ENCODE peak calls at places on chromosomes 7 and 10, in ten cellular contexts. One of them, this sample, is unnamed.

GRCh38 chr10:86721232-86721631 is 35.2 kb upstream of the BMPR1A start:
- DNase-seq in SK-N-SH: no peak
- DNase-seq in K562: no peak
- DNase-seq in neuronal stem cell: no peak
- DNase-seq in PC-9: no peak
- DNase-seq in Karpas-422: no peak
- DNase-seq in PC-3: no peak
- DNase-seq in OCI-LY7: no peak
- DNase-seq in HCT116: no peak
- DNase-seq in GM23248: no peak
- DNase-seq in this sample: no peak

GRCh38 chr10:78267070-78267469 is 233.4 kb downstream of the RPS24 start:
- DNase-seq in K562: no peak
- DNase-seq in PC-3: no peak
- DNase-seq in HCT116: no peak
- DNase-seq in GM23248: no peak
- DNase-seq in OCI-LY7: no peak
- DNase-seq in PC-9: no peak
- DNase-seq in neuronal stem cell: no peak
- DNase-seq in SK-N-SH: peak; percentile 69
- DNase-seq in Karpas-422: no peak
- DNase-seq in this sample: no peak

GRCh38 chr7:90824386-90825307 is 228.5 kb downstream of the CDK14 start:
- DNase-seq in PC-9: no peak
- DNase-seq in OCI-LY7: no peak
- DNase-seq in GM23248: peak; percentile 91
- DNase-seq in PC-3: peak; percentile 97
- DNase-seq in neuronal stem cell: no peak
- DNase-seq in K562: no peak
- DNase-seq in Karpas-422: no peak
- DNase-seq in SK-N-SH: no peak
- DNase-seq in HCT116: no peak
- DNase-seq in this sample: no peak

GRCh38 chr10:119480667-119481066 is 61.9 kb downstream of the RGS10 start:
- DNase-seq in PC-3: no peak
- DNase-seq in OCI-LY7: no peak
- DNase-seq in PC-9: no peak
- DNase-seq in GM23248: peak; percentile 47
- DNase-seq in K562: no peak
- DNase-seq in neuronal stem cell: no peak
- DNase-seq in SK-N-SH: no peak
- DNase-seq in HCT116: no peak
- DNase-seq in Karpas-422: no peak
- DNase-seq in this sample: no peak

GRCh38 chr10:68223535-68224165 is 8.3 kb downstream of the ATOH7 start:
- DNase-seq in PC-3: peak; percentile 51
- DNase-seq in SK-N-SH: no peak
- DNase-seq in Karpas-422: peak; percentile 49
- DNase-seq in neuronal stem cell: no peak
- DNase-seq in OCI-LY7: peak; percentile 65
- DNase-seq in GM23248: no peak
- DNase-seq in PC-9: no peak
- DNase-seq in K562: no peak
- DNase-seq in HCT116: no peak
- DNase-seq in this sample: peak; percentile 13

GRCh38 chr7:12373580-12374263 is 29.9 kb downstream of the VWDE start:
- DNase-seq in HCT116: no peak
- DNase-seq in OCI-LY7: no peak
- DNase-seq in Karpas-422: no peak
- DNase-seq in K562: no peak
- DNase-seq in PC-3: no peak
- DNase-seq in SK-N-SH: no peak
- DNase-seq in neuronal stem cell: no peak
- DNase-seq in GM23248: no peak
- DNase-seq in PC-9: no peak
- DNase-seq in this sample: no peak

GRCh38 chr10:34524369-34525091 is 290.6 kb downstream of the PARD3 start:
- DNase-seq in neuronal stem cell: no peak
- DNase-seq in OCI-LY7: no peak
- DNase-seq in SK-N-SH: no peak
- DNase-seq in K562: no peak
- DNase-seq in Karpas-422: no peak
- DNase-seq in PC-9: no peak
- DNase-seq in HCT116: no peak
- DNase-seq in GM23248: no peak
- DNase-seq in PC-3: no peak
- DNase-seq in this sample: no peak

GRCh38 chr10:16803464-16803863 is 13.8 kb downstream of the RSU1 start:
- DNase-seq in PC-3: no peak
- DNase-seq in neuronal stem cell: no peak
- DNase-seq in HCT116: no peak
- DNase-seq in K562: no peak
- DNase-seq in OCI-LY7: no peak
- DNase-seq in SK-N-SH: no peak
- DNase-seq in GM23248: no peak
- DNase-seq in Karpas-422: no peak
- DNase-seq in PC-9: no peak
- DNase-seq in this sample: no peak

GRCh38 chr7:94393251-94393758 is 1.4 kb upstream of the COL1A2 start:
- DNase-seq in neuronal stem cell: peak; percentile 33
- DNase-seq in PC-3: no peak
- DNase-seq in SK-N-SH: no peak
- DNase-seq in Karpas-422: no peak
- DNase-seq in OCI-LY7: no peak
- DNase-seq in GM23248: peak; percentile 65
- DNase-seq in HCT116: no peak
- DNase-seq in PC-9: no peak
- DNase-seq in K562: no peak
- DNase-seq in this sample: no peak

GRCh38 chr7:94394399-94395140 is at the start of gene COL1A2:
- DNase-seq in SK-N-SH: peak; percentile 30
- DNase-seq in OCI-LY7: no peak
- DNase-seq in PC-3: peak; percentile 7
- DNase-seq in HCT116: no peak
- DNase-seq in GM23248: peak; percentile 99
- DNase-seq in Karpas-422: no peak
- DNase-seq in PC-9: no peak
- DNase-seq in K562: peak; percentile 16
- DNase-seq in neuronal stem cell: peak; percentile 63
- DNase-seq in this sample: no peak

GRCh38 chr7:94392391-94392782 is 2.3 kb upstream of the COL1A2 start:
- DNase-seq in neuronal stem cell: no peak
- DNase-seq in GM23248: peak; percentile 71
- DNase-seq in OCI-LY7: no peak
- DNase-seq in PC-9: no peak
- DNase-seq in K562: no peak
- DNase-seq in PC-3: no peak
- DNase-seq in Karpas-422: no peak
- DNase-seq in HCT116: no peak
- DNase-seq in SK-N-SH: no peak
- DNase-seq in this sample: no peak

GRCh38 chr7:94395141-94396041 is 696 bp downstream of the COL1A2 start:
- DNase-seq in HCT116: peak; percentile 59
- DNase-seq in Karpas-422: peak; percentile 87
- DNase-seq in PC-3: peak; percentile 80
- DNase-seq in PC-9: no peak
- DNase-seq in SK-N-SH: peak; percentile 76
- DNase-seq in OCI-LY7: peak; percentile 64
- DNase-seq in neuronal stem cell: peak; percentile 78
- DNase-seq in GM23248: peak; percentile 89
- DNase-seq in K562: peak; percentile 85
- DNase-seq in this sample: peak; percentile 21

DNA sequence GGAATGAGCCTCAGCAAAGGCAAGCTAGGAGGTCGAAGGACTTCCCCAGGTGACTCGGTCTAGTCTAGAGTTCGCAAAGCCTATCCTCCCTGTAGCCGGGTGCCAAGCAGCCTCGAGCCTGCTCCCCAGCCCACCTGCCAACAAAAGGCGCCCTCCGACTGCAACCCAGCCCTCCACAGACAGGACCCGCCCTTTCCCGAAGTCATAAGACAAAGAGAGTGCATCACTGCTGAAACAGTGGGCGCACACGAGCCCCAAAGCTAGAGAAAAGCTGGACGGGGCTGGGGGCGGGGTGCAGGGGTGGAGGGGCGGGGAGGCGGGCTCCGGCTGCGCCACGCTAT is 667 bp upstream of the COL1A2 start:
- DNase-seq in OCI-LY7: no peak
- DNase-seq in HCT116: no peak
- DNase-seq in SK-N-SH: peak; percentile 29
- DNase-seq in Karpas-422: no peak
- DNase-seq in GM23248: peak; percentile 88
- DNase-seq in neuronal stem cell: no peak
- DNase-seq in K562: no peak
- DNase-seq in PC-3: no peak
- DNase-seq in PC-9: no peak
- DNase-seq in this sample: no peak
- H2AFZ ChIP-seq in OCI-LY7: no peak overlapping the region
- H2AFZ ChIP-seq in HCT116: no peak overlapping the region
- H2AFZ ChIP-seq in SK-N-SH: no peak overlapping the region
- H2AFZ ChIP-seq in Karpas-422: no peak overlapping the region
- H2AFZ ChIP-seq in GM23248: no peak overlapping the region
- H2AFZ ChIP-seq in neuronal stem cell: no peak overlapping the region
- H2AFZ ChIP-seq in K562: no peak overlapping the region
- H2AFZ ChIP-seq in PC-3: no peak overlapping the region
- H2AFZ ChIP-seq in PC-9: no peak overlapping the region
- H2AFZ ChIP-seq in this sample: no peak overlapping the region

GRCh38 chr10:82986216-82986615 is 1111.2 kb downstream of the NRG3 start:
- DNase-seq in HCT116: no peak
- DNase-seq in PC-9: no peak
- DNase-seq in PC-3: no peak
- DNase-seq in OCI-LY7: no peak
- DNase-seq in GM23248: no peak
- DNase-seq in neuronal stem cell: no peak
- DNase-seq in SK-N-SH: no peak
- DNase-seq in Karpas-422: no peak
- DNase-seq in K562: no peak
- DNase-seq in this sample: no peak

GRCh38 chr10:82980321-82980720 is 1105.3 kb downstream of the NRG3 start:
- DNase-seq in OCI-LY7: no peak
- DNase-seq in HCT116: no peak
- DNase-seq in PC-3: no peak
- DNase-seq in GM23248: no peak
- DNase-seq in PC-9: no peak
- DNase-seq in SK-N-SH: peak; percentile 32
- DNase-seq in Karpas-422: no peak
- DNase-seq in K562: no peak
- DNase-seq in neuronal stem cell: no peak
- DNase-seq in this sample: no peak

GRCh38 chr10:82981137-82981723 is 1106.2 kb downstream of the NRG3 start:
- DNase-seq in GM23248: peak; percentile 66
- DNase-seq in OCI-LY7: no peak
- DNase-seq in Karpas-422: no peak
- DNase-seq in HCT116: no peak
- DNase-seq in K562: no peak
- DNase-seq in neuronal stem cell: no peak
- DNase-seq in PC-9: no peak
- DNase-seq in PC-3: no peak
- DNase-seq in SK-N-SH: no peak
- DNase-seq in this sample: no peak

DNA sequence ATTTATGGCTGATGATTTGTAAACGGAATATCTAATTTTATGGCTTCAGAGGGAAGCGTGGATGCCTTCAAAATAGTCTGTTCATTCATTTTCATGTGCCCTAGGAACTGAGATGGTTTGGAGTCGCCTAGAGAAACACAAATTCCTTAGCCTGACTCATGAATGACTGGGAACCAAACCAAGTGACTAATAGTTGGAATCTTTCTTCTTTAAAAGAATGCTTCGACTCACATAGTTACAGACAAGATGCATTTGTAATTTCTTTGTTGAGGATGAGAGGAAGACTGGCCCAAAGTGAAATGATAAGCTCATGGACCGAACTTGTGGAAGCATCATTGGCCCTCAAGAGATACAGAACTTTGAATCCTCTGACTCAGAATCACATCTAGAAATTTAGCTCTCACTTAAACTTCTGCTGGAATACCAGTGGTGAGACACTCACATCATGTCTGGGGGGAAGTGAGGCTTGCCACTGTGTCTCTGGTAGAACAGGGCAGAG is 1107.2 kb downstream of the NRG3 start:
- DNase-seq in neuronal stem cell: no peak
- DNase-seq in OCI-LY7: no peak
- DNase-seq in PC-3: peak; percentile 38
- DNase-seq in HCT116: no peak
- DNase-seq in GM23248: peak; percentile 91
- DNase-seq in PC-9: no peak
- DNase-seq in SK-N-SH: no peak
- DNase-seq in Karpas-422: no peak
- DNase-seq in K562: no peak
- DNase-seq in this sample: no peak
- H3K4me3 ChIP-seq in neuronal stem cell: no peak overlapping the region
- H3K4me3 ChIP-seq in OCI-LY7: no peak overlapping the region
- H3K4me3 ChIP-seq in PC-3: no peak overlapping the region
- H3K4me3 ChIP-seq in HCT116: no peak overlapping the region
- H3K4me3 ChIP-seq in GM23248: no peak overlapping the region
- H3K4me3 ChIP-seq in PC-9: no peak overlapping the region
- H3K4me3 ChIP-seq in SK-N-SH: no peak overlapping the region
- H3K4me3 ChIP-seq in Karpas-422: no peak overlapping the region
- H3K4me3 ChIP-seq in K562: no peak overlapping the region
- H3K4me3 ChIP-seq in this sample: no peak overlapping the region

GRCh38 chr10:114596793-114597192 is 61.3 kb downstream of the ABLIM1 start:
- DNase-seq in Karpas-422: no peak
- DNase-seq in PC-9: no peak
- DNase-seq in GM23248: no peak
- DNase-seq in neuronal stem cell: no peak
- DNase-seq in OCI-LY7: no peak
- DNase-seq in HCT116: no peak
- DNase-seq in PC-3: no peak
- DNase-seq in K562: no peak
- DNase-seq in SK-N-SH: no peak
- DNase-seq in this sample: no peak

GRCh38 chr10:114593240-114593792 is 64.8 kb downstream of the ABLIM1 start:
- DNase-seq in PC-9: no peak
- DNase-seq in OCI-LY7: no peak
- DNase-seq in SK-N-SH: no peak
- DNase-seq in PC-3: no peak
- DNase-seq in neuronal stem cell: no peak
- DNase-seq in GM23248: no peak
- DNase-seq in Karpas-422: no peak
- DNase-seq in K562: no peak
- DNase-seq in HCT116: no peak
- DNase-seq in this sample: no peak

GRCh38 chr10:114593816-114594468 is 64.1 kb downstream of the ABLIM1 start:
- DNase-seq in GM23248: no peak
- DNase-seq in OCI-LY7: no peak
- DNase-seq in K562: no peak
- DNase-seq in Karpas-422: no peak
- DNase-seq in neuronal stem cell: no peak
- DNase-seq in PC-3: no peak
- DNase-seq in HCT116: no peak
- DNase-seq in PC-9: no peak
- DNase-seq in SK-N-SH: no peak
- DNase-seq in this sample: no peak

DNA sequence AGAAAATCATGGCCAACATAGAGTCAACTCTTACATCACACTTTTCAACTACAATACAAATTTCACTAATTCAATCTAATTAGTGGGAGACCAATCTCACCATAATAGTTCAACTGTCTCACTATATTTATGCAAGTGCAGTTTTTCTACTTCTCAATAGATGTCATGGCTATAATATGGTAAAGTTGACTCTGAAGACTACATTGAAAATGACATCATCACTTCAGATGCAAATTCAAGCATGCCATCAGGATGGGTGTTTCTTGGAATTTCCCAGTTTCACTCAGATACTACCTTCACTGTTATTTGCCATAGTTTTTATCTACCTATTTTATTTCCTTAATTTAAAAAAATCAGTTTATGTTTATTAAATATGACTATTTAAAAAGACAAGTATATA is 67.1 kb downstream of the ABLIM1 start:
- DNase-seq in SK-N-SH: no peak
- DNase-seq in PC-9: no peak
- DNase-seq in K562: no peak
- DNase-seq in OCI-LY7: no peak
- DNase-seq in neuronal stem cell: no peak
- DNase-seq in Karpas-422: no peak
- DNase-seq in HCT116: no peak
- DNase-seq in GM23248: no peak
- DNase-seq in PC-3: no peak
- DNase-seq in this sample: no peak
- H2AFZ ChIP-seq in SK-N-SH: no peak overlapping the region
- H2AFZ ChIP-seq in PC-9: no peak overlapping the region
- H2AFZ ChIP-seq in K562: no peak overlapping the region
- H2AFZ ChIP-seq in OCI-LY7: no peak overlapping the region
- H2AFZ ChIP-seq in neuronal stem cell: no peak overlapping the region
- H2AFZ ChIP-seq in Karpas-422: no peak overlapping the region
- H2AFZ ChIP-seq in HCT116: no peak overlapping the region
- H2AFZ ChIP-seq in GM23248: no peak overlapping the region
- H2AFZ ChIP-seq in PC-3: no peak overlapping the region
- H2AFZ ChIP-seq in this sample: no peak overlapping the region

DNA sequence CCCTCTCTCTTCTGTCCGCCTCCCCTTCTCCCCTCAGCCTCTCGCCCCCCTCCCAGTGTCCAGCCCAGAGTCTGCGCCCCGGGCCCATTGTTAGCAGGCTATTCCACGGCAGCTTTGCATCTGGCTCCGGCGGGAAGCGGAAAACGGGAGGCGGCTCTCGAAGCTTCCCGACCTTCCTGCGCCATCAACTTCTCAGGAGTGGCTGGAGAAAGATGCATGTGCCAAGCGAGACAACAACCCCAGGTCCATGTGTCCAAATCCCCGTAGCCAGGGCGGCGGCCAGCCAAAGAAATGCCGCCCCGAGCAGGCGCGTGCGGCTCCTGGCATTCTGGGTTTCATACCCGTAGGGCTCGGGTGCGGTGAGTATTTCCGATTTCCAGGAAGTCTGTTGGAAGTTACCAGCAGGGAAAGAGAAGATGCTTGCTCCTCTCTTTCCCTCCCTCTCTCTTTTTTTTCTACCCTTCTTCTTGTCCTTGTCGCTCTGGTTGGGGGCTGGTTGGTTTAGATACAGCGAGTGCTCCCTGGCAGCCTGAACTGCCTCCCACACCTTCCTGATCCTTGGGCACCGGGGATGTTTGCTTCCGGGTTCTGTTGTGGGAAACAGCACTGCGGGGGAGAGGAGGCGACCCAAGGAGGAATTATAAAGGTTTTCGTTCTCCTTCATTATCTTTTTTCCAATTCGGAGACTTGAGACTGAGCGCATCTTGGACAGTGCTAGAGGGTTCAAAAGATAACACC is 1.2 kb upstream of the HOXA2 start:
- DNase-seq in SK-N-SH: no peak
- DNase-seq in HCT116: no peak
- DNase-seq in neuronal stem cell: no peak
- DNase-seq in OCI-LY7: no peak
- DNase-seq in Karpas-422: no peak
- DNase-seq in K562: no peak
- DNase-seq in GM23248: no peak
- DNase-seq in PC-9: no peak
- DNase-seq in PC-3: no peak
- DNase-seq in this sample: no peak
- H3K4me3 ChIP-seq in SK-N-SH: no peak overlapping the region
- H3K4me3 ChIP-seq in HCT116: no peak overlapping the region
- H3K4me3 ChIP-seq in neuronal stem cell: no peak overlapping the region
- H3K4me3 ChIP-seq in OCI-LY7: no peak overlapping the region
- H3K4me3 ChIP-seq in Karpas-422: no peak overlapping the region
- H3K4me3 ChIP-seq in K562: no peak overlapping the region
- H3K4me3 ChIP-seq in GM23248: no peak overlapping the region
- H3K4me3 ChIP-seq in PC-9: no peak overlapping the region
- H3K4me3 ChIP-seq in PC-3: no peak overlapping the region
- H3K4me3 ChIP-seq in this sample: no peak overlapping the region

This sample was measured in DND-41.